ENCODE peak calls at places on chromosomes 7 and 10, in six cellular contexts. Q, H, Y, V, W and E are unnamed samples.

GRCh38 chr7:121941836-121942235 is 68.9 kb downstream of the PTPRZ1 start:
- DNase-seq in Q (no peak), H (no peak), Y (peak), V (no peak), W (no peak), E (no peak)

GRCh38 chr10:14386202-14386593 is 55.5 kb upstream of the FRMD4A start:
- DNase-seq in Q (no peak), H (no peak), Y (no peak), V (no peak), W (no peak), E (no peak)

GRCh38 chr7:81506609-81507008 is 263.2 kb downstream of the HGF start:
- DNase-seq in Q (no peak), H (no peak), Y (no peak), V (no peak), W (no peak), E (no peak)

GRCh38 chr7:77442631-77443420 is 26.7 kb upstream of the GSAP start:
- DNase-seq in Q (no peak), H (no peak), Y (no peak), V (no peak), W (no peak), E (no peak)

GRCh38 chr7:23235688-23236280 is 10.8 kb upstream of the GPNMB start:
- DNase-seq in Q (no peak), H (no peak), Y (no peak), V (no peak), W (peak), E (no peak)

GRCh38 chr10:17655567-17656146 is 11.7 kb downstream of the STAM start:
- DNase-seq in Q (no peak), H (no peak), Y (no peak), V (no peak), W (no peak), E (no peak)

GRCh38 chr10:69734797-69735468 is 66.8 kb upstream of the COL13A1 start:
- DNase-seq in Q (no peak), H (no peak), Y (no peak), V (no peak), W (no peak), E (no peak)

GRCh38 chr10:86087716-86088115 is 278.9 kb downstream of the GRID1 start:
- DNase-seq in Q (no peak), H (peak), Y (no peak), V (no peak), W (no peak), E (peak)

GRCh38 chr7:150435390-150436073 is 14.9 kb upstream of the GIMAP8 start:
- DNase-seq in Q (no peak), H (no peak), Y (peak), V (peak), W (no peak), E (no peak)

GRCh38 chr10:132659206-132660091 is 121.9 kb downstream of the INPP5A start:
- DNase-seq in Q (no peak), H (no peak), Y (peak), V (no peak), W (no peak), E (no peak)

GRCh38 chr7:149196705-149197171 is 1.4 kb downstream of the ZNF282 start:
- DNase-seq in Q (peak), H (no peak), Y (no peak), V (peak), W (no peak), E (no peak)

GRCh38 chr10:19832624-19833507 is 16.6 kb downstream of the PLXDC2 start:
- DNase-seq in Q (no peak), H (no peak), Y (no peak), V (no peak), W (no peak), E (no peak)

GRCh38 chr10:103757531-103758293 is 97.7 kb downstream of the SH3PXD2A start:
- DNase-seq in Q (no peak), H (no peak), Y (peak), V (peak), W (no peak), E (peak)

GRCh38 chr7:37999673-38000072 is 79.2 kb downstream of the EPDR1 start:
- DNase-seq in Q (no peak), H (no peak), Y (no peak), V (no peak), W (no peak), E (no peak)

GRCh38 chr7:117863618-117864017 is 9.6 kb downstream of the CTTNBP2 start:
- DNase-seq in Q (no peak), H (no peak), Y (no peak), V (no peak), W (no peak), E (no peak)

GRCh38 chr7:11830582-11831382 is 1.2 kb downstream of the THSD7A start:
- DNase-seq in Q (peak), H (no peak), Y (no peak), V (no peak), W (no peak), E (no peak)

GRCh38 chr7:80450621-80451308 is 61.1 kb downstream of the GNAT3 start:
- DNase-seq in Q (no peak), H (no peak), Y (no peak), V (no peak), W (no peak), E (no peak)

GRCh38 chr7:135260930-135261721 is 27.5 kb downstream of the STRA8 start:
- DNase-seq in Q (peak), H (no peak), Y (no peak), V (no peak), W (peak), E (no peak)

GRCh38 chr10:133141963-133142350 is 18.1 kb upstream of the KNDC1 start:
- DNase-seq in Q (no peak), H (no peak), Y (no peak), V (no peak), W (peak), E (no peak)

GRCh38 chr7:28732037-28732869 is 225.9 kb downstream of the TRIL start:
- DNase-seq in Q (no peak), H (no peak), Y (peak), V (no peak), W (no peak), E (no peak)

GRCh38 chr7:157727964-157728615 is 391.3 kb downstream of the DNAJB6 start:
- DNase-seq in Q (no peak), H (no peak), Y (no peak), V (no peak), W (no peak), E (no peak)

GRCh38 chr10:132846631-132847415 is 60.9 kb upstream of the NKX6-2 start:
- DNase-seq in Q (no peak), H (no peak), Y (no peak), V (peak), W (no peak), E (no peak)

GRCh38 chr7:40646717-40647116 is 511.9 kb downstream of the SUGCT start:
- DNase-seq in Q (no peak), H (no peak), Y (no peak), V (no peak), W (no peak), E (no peak)

GRCh38 chr7:44289341-44290249 is 35.8 kb downstream of the CAMK2B start:
- DNase-seq in Q (peak), H (peak), Y (no peak), V (no peak), W (peak), E (no peak)

GRCh38 chr7:5330288-5330687 is 47.5 kb downstream of the SLC29A4 start:
- DNase-seq in Q (no peak), H (no peak), Y (no peak), V (no peak), W (no peak), E (no peak)

GRCh38 chr10:11867497-11867896 is 44.3 kb downstream of the PROSER2 start:
- DNase-seq in Q (no peak), H (no peak), Y (no peak), V (no peak), W (no peak), E (no peak)

GRCh38 chr7:2296830-2297229 is 17.4 kb downstream of the SNX8 start:
- DNase-seq in Q (no peak), H (no peak), Y (no peak), V (no peak), W (no peak), E (no peak)

GRCh38 chr7:23469961-23470250 is 385 bp downstream of the IGF2BP3 start:
- DNase-seq in Q (no peak), H (no peak), Y (no peak), V (no peak), W (no peak), E (no peak)

GRCh38 chr7:128409435-128410091 is at the start of gene IMPDH1:
- DNase-seq in Q (peak), H (peak), Y (peak), V (peak), W (peak), E (peak)

GRCh38 chr7:128406147-128406985 is 3.4 kb downstream of the IMPDH1 start:
- DNase-seq in Q (peak), H (no peak), Y (no peak), V (peak), W (no peak), E (no peak)

GRCh38 chr7:128408709-128409434 is 910 bp downstream of the IMPDH1 start:
- DNase-seq in Q (peak), H (no peak), Y (no peak), V (peak), W (no peak), E (no peak)

GRCh38 chr7:128406986-128407589 is 2.7 kb downstream of the IMPDH1 start:
- DNase-seq in Q (peak), H (no peak), Y (no peak), V (no peak), W (no peak), E (no peak)

GRCh38 chr7:128407751-128408708 is 1.8 kb downstream of the IMPDH1 start:
- DNase-seq in Q (peak), H (no peak), Y (no peak), V (peak), W (no peak), E (no peak)
- H3K27ac ChIP-seq in Q (no peak), H (peak), Y (no peak), V (peak), W (peak), E (no peak)

DNA sequence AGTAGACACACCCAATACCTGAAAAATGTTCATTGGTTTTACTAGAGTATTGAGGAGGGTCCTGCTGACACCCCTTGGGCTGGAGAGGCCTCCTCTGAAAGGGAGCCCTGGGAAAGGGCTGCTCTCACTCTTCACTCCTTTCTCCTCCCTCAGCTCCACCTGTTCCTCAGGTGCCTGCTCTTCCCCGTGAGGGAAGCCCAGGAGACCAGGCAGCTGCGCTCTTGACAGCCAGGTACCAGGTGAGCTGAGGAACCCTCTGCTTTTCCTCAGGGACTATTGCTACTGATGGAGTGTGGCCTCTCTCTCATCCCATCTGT is 3.3 kb downstream of the ZNF655 start:
- DNase-seq in Q (no peak), H (no peak), Y (no peak), V (no peak), W (no peak), E (no peak)
- H3K27ac ChIP-seq in Q (peak), H (no peak), Y (no peak), V (no peak), W (no peak), E (no peak)

GRCh38 chr10:3294919-3295318 is 122.3 kb upstream of the PITRM1 start:
- DNase-seq in Q (no peak), H (no peak), Y (no peak), V (no peak), W (no peak), E (no peak)
- H3K27ac ChIP-seq in Q (no peak), H (no peak), Y (no peak), V (no peak), W (no peak), E (no peak)

GRCh38 chr10:29461042-29461441 is 172.2 kb downstream of the LYZL1 start:
- DNase-seq in Q (no peak), H (no peak), Y (no peak), V (no peak), W (no peak), E (no peak)
- H3K27ac ChIP-seq in Q (no peak), H (no peak), Y (no peak), V (no peak), W (no peak), E (no peak)

GRCh38 chr7:94969434-94970084 is 62.2 kb downstream of the PPP1R9A start:
- DNase-seq in Q (no peak), H (no peak), Y (no peak), V (no peak), W (no peak), E (no peak)
- H3K27ac ChIP-seq in Q (no peak), H (no peak), Y (no peak), V (no peak), W (no peak), E (no peak)

GRCh38 chr10:91017202-91017601 is 96.3 kb upstream of the ANKRD1 start:
- DNase-seq in Q (no peak), H (no peak), Y (no peak), V (no peak), W (no peak), E (no peak)
- H3K27ac ChIP-seq in Q (no peak), H (no peak), Y (no peak), V (no peak), W (no peak), E (no peak)